ENCODE peak calls at places on chromosomes 2 and 18, in six cellular contexts. B is LNCaP clone FGC, R is astrocyte, Z is OCI-LY7, Q is mammary epithelial cell, V is HCT116. C is an unnamed sample.

GRCh38 chr18:27605107-27605834 is 420.2 kb upstream of the CHST9 start:
- DNase-seq in B (peak), R (peak), Z (peak), Q (peak), V (peak), C (peak)

GRCh38 chr2:110740747-110741349 is 8.5 kb downstream of the ACOXL start:
- DNase-seq in B (no peak), R (no peak), Z (no peak), Q (no peak), V (no peak), C (no peak)

GRCh38 chr2:216956820-216957493 is 97.1 kb upstream of the TNP1 start:
- DNase-seq in B (no peak), R (peak), Z (no peak), Q (no peak), V (no peak), C (no peak)

GRCh38 chr2:173462908-173463840 is 108.5 kb downstream of the CDCA7 start:
- DNase-seq in B (no peak), R (no peak), Z (no peak), Q (no peak), V (no peak), C (no peak)

GRCh38 chr18:59446012-59446411 is 86.9 kb upstream of the LMAN1 start:
- DNase-seq in B (no peak), R (peak), Z (no peak), Q (peak), V (no peak), C (peak)

GRCh38 chr2:135785032-135785431 is 43.4 kb downstream of the UBXN4 start:
- DNase-seq in B (no peak), R (no peak), Z (peak), Q (no peak), V (no peak), C (no peak)

GRCh38 chr2:101430161-101430560 is 42.9 kb upstream of the CREG2 start:
- DNase-seq in B (no peak), R (no peak), Z (no peak), Q (no peak), V (no peak), C (no peak)

GRCh38 chr2:70426341-70426740 is 124.5 kb upstream of the FAM136A start:
- DNase-seq in B (no peak), R (no peak), Z (no peak), Q (no peak), V (no peak), C (no peak)

GRCh38 chr18:69839497-69839896 is 108.2 kb downstream of the CD226 start:
- DNase-seq in B (no peak), R (no peak), Z (no peak), Q (no peak), V (no peak), C (no peak)

GRCh38 chr2:52597361-52597760 is 1170.2 kb upstream of the CHAC2 start:
- DNase-seq in B (no peak), R (peak), Z (no peak), Q (no peak), V (no peak), C (no peak)

GRCh38 chr18:41370740-41371623 is 584.1 kb upstream of the PIK3C3 start:
- DNase-seq in B (no peak), R (no peak), Z (no peak), Q (no peak), V (no peak), C (no peak)

GRCh38 chr2:230927711-230928341 is 2.8 kb upstream of the GPR55 start:
- DNase-seq in B (no peak), R (no peak), Z (no peak), Q (no peak), V (no peak), C (no peak)

GRCh38 chr2:100320547-100321180 is 1.6 kb downstream of the LONRF2 start:
- DNase-seq in B (peak), R (no peak), Z (no peak), Q (no peak), V (no peak), C (no peak)

GRCh38 chr2:112588611-112589045 is 4.2 kb downstream of the CHCHD5 start:
- DNase-seq in B (peak), R (no peak), Z (no peak), Q (no peak), V (no peak), C (no peak)

GRCh38 chr18:26657618-26658581 is 109.5 kb upstream of the KCTD1 start:
- DNase-seq in B (no peak), R (no peak), Z (no peak), Q (no peak), V (no peak), C (no peak)

GRCh38 chr2:95278637-95279225 is 4.5 kb downstream of the PROM2 start:
- DNase-seq in B (no peak), R (no peak), Z (no peak), Q (no peak), V (no peak), C (no peak)

GRCh38 chr2:28664120-28664842 is 87.3 kb upstream of the PPP1CB start:
- DNase-seq in B (no peak), R (no peak), Z (no peak), Q (no peak), V (no peak), C (no peak)

GRCh38 chr2:178718283-178718682 is 88.9 kb downstream of the TTN start:
- DNase-seq in B (no peak), R (no peak), Z (no peak), Q (no peak), V (no peak), C (no peak)

GRCh38 chr2:15832849-15833680 is 107.3 kb upstream of the MYCN start:
- DNase-seq in B (no peak), R (no peak), Z (no peak), Q (no peak), V (no peak), C (no peak)

GRCh38 chr2:55771612-55772011 is 78.0 kb upstream of the PNPT1 start:
- DNase-seq in B (peak), R (peak), Z (no peak), Q (peak), V (peak), C (peak)

GRCh38 chr2:100344433-100344832 is 22.1 kb upstream of the LONRF2 start:
- DNase-seq in B (no peak), R (no peak), Z (no peak), Q (no peak), V (no peak), C (no peak)

GRCh38 chr18:5980721-5981120 is 85.4 kb upstream of the TMEM200C start:
- DNase-seq in B (no peak), R (no peak), Z (no peak), Q (no peak), V (no peak), C (no peak)

GRCh38 chr18:5982332-5982731 is 87.0 kb upstream of the TMEM200C start:
- DNase-seq in B (no peak), R (no peak), Z (no peak), Q (no peak), V (no peak), C (no peak)

GRCh38 chr18:5979176-5979888 is 84.0 kb upstream of the TMEM200C start:
- DNase-seq in B (no peak), R (no peak), Z (no peak), Q (no peak), V (no peak), C (no peak)

GRCh38 chr18:5977022-5977421 is 81.7 kb upstream of the TMEM200C start:
- DNase-seq in B (no peak), R (no peak), Z (no peak), Q (no peak), V (no peak), C (no peak)

DNA sequence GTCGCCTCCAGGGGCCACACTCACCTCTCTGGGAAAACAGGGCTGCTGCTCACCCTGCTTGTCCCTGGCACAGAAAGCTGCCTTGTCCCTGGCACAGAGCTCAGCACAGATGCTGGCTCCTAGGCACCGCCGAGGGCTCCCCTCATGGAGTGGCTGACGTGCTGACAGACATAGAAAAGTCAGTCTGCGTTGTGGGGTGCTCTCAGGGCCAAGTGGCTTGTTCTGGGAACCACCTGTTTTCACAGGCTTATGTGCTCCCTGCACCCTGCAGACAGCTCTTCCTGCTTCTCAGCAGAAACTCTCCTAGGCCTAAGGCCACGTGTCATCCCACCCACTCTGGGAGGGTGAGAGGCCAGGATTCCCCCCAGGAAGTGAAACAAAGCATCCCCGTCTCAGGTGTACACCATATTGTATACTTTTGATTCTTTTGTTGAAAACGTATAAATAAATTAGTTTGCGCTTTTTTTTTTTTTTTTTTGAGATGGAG is 84.7 kb upstream of the TMEM200C start:
- DNase-seq in B (no peak), R (no peak), Z (no peak), Q (no peak), V (no peak), C (no peak)
- TF ChIP-seq CTCF in B (no peak), R (no peak), Z (no peak), Q (no peak), V (no peak), C (no peak)

DNA sequence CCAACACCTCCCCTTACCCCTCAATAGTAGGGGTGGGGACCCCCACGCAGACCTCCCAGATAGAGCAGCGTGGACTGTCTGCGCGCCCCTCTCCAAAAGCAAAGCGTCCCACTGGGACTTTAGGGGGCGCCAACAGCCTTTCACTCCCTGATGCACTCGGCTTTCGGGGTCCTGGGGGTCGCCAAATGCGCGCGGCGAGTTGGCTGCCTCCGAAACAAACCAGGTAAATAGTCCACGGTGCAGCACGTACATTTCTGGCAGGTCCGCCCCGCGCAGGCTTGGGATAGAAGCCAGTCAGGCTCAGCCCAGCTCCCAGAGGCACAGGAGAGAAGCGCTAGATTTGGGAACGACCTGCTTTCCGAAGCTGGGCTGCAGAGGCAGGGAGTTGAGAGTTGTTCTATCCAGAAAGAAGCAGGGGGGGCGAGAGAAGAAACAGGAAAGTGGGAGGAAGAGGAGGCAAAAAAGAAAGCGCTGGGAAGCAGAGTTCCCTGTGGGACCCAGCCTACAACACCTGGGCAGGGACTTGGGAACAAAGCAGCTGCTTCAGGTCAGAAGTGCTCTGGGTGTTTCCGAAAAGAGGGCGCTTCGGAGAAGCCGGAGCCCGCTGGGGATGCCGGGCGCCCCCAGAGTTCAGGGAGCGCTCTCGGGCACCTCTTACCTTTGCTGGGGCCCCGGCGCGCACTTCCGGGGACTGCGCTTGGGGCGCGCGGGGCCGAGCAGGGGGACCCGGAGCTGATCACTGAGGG is 544 bp downstream of the EVA1A start:
- DNase-seq in B (no peak), R (peak), Z (no peak), Q (peak), V (no peak), C (no peak)
- TF ChIP-seq CTCF in B (no peak), R (peak), Z (peak), Q (peak), V (peak), C (peak)

DNA sequence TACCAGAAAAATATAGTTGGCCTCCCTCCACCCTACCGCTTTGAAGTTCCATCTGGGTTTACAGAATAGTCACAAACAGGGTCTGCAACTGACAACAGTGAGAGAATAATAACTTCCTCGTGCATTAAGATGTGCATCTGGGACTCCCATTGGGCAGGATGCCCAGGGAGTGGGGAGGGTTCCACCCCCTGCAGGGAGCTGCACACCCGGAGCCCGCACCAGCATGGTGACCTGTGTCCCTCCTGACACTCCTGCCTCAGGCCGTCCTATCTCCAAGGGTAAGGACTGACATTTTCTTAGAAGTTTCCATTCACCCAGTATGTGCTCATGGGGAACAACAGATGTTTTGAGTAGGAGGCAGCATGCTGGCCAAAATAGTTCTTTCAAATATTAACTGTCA is 113.5 kb upstream of the ODC1 start:
- DNase-seq in B (no peak), R (no peak), Z (no peak), Q (no peak), V (no peak), C (no peak)
- TF ChIP-seq CTCF in B (no peak), R (no peak), Z (no peak), Q (no peak), V (no peak), C (no peak)

GRCh38 chr2:162945785-162946184 is 107.2 kb upstream of the KCNH7 start:
- DNase-seq in B (no peak), R (no peak), Z (no peak), Q (no peak), V (no peak), C (no peak)
- TF ChIP-seq CTCF in B (no peak), R (no peak), Z (no peak), Q (no peak), V (no peak), C (no peak)

GRCh38 chr18:23588836-23589560 is 2.7 kb upstream of the NPC1 start:
- DNase-seq in B (no peak), R (peak), Z (no peak), Q (peak), V (no peak), C (no peak)

GRCh38 chr18:23585007-23585871 is 1.1 kb downstream of the NPC1 start:
- DNase-seq in B (no peak), R (peak), Z (peak), Q (peak), V (no peak), C (peak)

GRCh38 chr18:23585897-23586248 is 433 bp downstream of the NPC1 start:
- DNase-seq in B (no peak), R (no peak), Z (no peak), Q (no peak), V (no peak), C (no peak)

GRCh38 chr18:23586249-23587196 is at the start of gene NPC1:
- DNase-seq in B (peak), R (peak), Z (peak), Q (peak), V (peak), C (peak)

DNA sequence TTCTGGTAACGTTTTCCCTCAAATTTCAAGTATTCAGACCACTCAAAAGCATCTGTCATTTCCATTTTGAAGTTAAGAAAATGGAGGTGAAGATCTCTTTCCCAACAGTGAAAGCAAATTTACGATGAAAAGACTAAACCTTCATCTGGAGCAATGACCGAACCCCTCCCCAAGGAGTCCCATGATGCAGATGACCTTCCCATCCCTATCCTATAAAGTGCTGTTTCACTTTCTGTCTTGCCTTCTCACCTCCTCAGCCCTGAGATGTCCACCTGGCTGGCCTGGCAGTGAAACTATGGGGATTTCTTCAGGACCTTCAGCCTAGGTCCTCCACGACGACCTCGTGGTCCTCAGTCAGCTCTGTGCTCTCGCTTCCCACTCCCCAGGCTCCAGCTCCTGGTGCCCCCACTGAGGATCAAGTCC is 925 bp upstream of the NPC1 start:
- DNase-seq in B (no peak), R (no peak), Z (no peak), Q (no peak), V (no peak), C (no peak)
- TF ChIP-seq CTCF in B (no peak), R (no peak), Z (no peak), Q (no peak), V (no peak), C (peak)

GRCh38 chr2:102703748-102704147 is 58.1 kb upstream of the TMEM182 start:
- DNase-seq in B (no peak), R (peak), Z (peak), Q (peak), V (peak), C (peak)
- TF ChIP-seq CTCF in B (peak), R (peak), Z (peak), Q (peak), V (peak), C (peak)

GRCh38 chr2:1582891-1583341 is 161.4 kb downstream of the PXDN start:
- DNase-seq in B (no peak), R (no peak), Z (no peak), Q (no peak), V (no peak), C (no peak)
- TF ChIP-seq CTCF in B (no peak), R (no peak), Z (no peak), Q (no peak), V (no peak), C (no peak)

C was measured in HFFc6.